ENCODE peak calls at places on chromosome 10, in seven cellular contexts. P is PC-3, M is left ventricle myocardium inferior, Y is left lung, A is OCI-LY7, E is substantia nigra, Q is AG04450. W is an unnamed sample.

GRCh38 chr10:111481271-111482073 is 404.6 kb downstream of the ADRA2A start:
- DNase-seq in M (no peak), Y (no peak), A (no peak), Q (no peak), E (no peak), P (no peak), W (no peak)

GRCh38 chr10:52654201-52654600 is 118.4 kb downstream of the MBL2 start:
- DNase-seq in E (no peak), Y (no peak), P (no peak), Q (no peak), A (no peak), M (no peak), W (no peak)

GRCh38 chr10:6070647-6071046 is 8.5 kb upstream of the IL2RA start:
- DNase-seq in Y (no peak), A (no peak), P (no peak), E (no peak), M (no peak), Q (no peak), W (no peak)

GRCh38 chr10:132869621-132870020 is 72.7 kb downstream of the CFAP46 start:
- DNase-seq in A (no peak), Q (no peak), Y (peak; percentile 61), M (no peak), E (no peak), P (no peak), W (peak; percentile 31)

GRCh38 chr10:14543048-14543903 is 212.6 kb upstream of the FRMD4A start:
- DNase-seq in Y (peak; percentile 82), M (no peak), E (no peak), A (no peak), Q (no peak), P (no peak), W (peak; percentile 73)

GRCh38 chr10:60646966-60647796 is 131.1 kb upstream of the CDK1 start:
- DNase-seq in P (peak; percentile 98), A (peak; percentile 63), E (no peak), M (no peak), Y (no peak), Q (peak; percentile 38), W (no peak)

GRCh38 chr10:88926484-88927249 is 25.9 kb downstream of the ACTA2 start:
- DNase-seq in Y (no peak), P (no peak), A (no peak), Q (peak; percentile 91), M (no peak), E (no peak), W (no peak)

GRCh38 chr10:74875966-74876365 is 49.6 kb downstream of the KAT6B start:
- DNase-seq in Y (no peak), A (no peak), Q (no peak), E (no peak), M (no peak), P (peak; percentile 99), W (no peak)

GRCh38 chr10:49287689-49288340 is 11.2 kb upstream of the C10orf71 start:
- DNase-seq in E (no peak), P (no peak), Q (no peak), A (no peak), Y (no peak), M (no peak), W (no peak)

GRCh38 chr10:52965938-52966401 is 193.4 kb upstream of the MBL2 start:
- DNase-seq in P (no peak), Q (no peak), M (no peak), E (no peak), A (peak; percentile 88), Y (no peak), W (no peak)

GRCh38 chr10:30233186-30233958 is 115.7 kb downstream of the MTPAP start:
- DNase-seq in Y (no peak), Q (no peak), P (no peak), E (no peak), A (no peak), M (no peak), W (no peak)

GRCh38 chr10:87750001-87750651 is 67.9 kb downstream of the ATAD1 start:
- DNase-seq in M (no peak), A (no peak), Y (no peak), P (no peak), Q (peak; percentile 51), E (no peak), W (no peak)

GRCh38 chr10:112771733-112772132 is 178.3 kb upstream of the TCF7L2 start:
- DNase-seq in Y (no peak), M (no peak), A (no peak), P (no peak), Q (no peak), E (no peak), W (no peak)

GRCh38 chr10:47359626-47360418 is 11.7 kb downstream of the RBP3 start:
- DNase-seq in Y (no peak), P (no peak), E (no peak), Q (no peak), M (no peak), A (no peak), W (no peak)

GRCh38 chr10:99555371-99556224 is 22.9 kb downstream of the NKX2-3 start:
- DNase-seq in P (no peak), Y (no peak), M (no peak), E (no peak), Q (no peak), A (no peak), W (no peak)

GRCh38 chr10:33520223-33520622 is 185.8 kb upstream of the NRP1 start:
- DNase-seq in Y (no peak), A (no peak), M (no peak), P (no peak), Q (no peak), E (no peak), W (no peak)

GRCh38 chr10:17562572-17562971 is 54.6 kb downstream of the HACD1 start:
- DNase-seq in P (no peak), E (no peak), Y (no peak), M (no peak), Q (peak; percentile 10), A (no peak), W (no peak)

GRCh38 chr10:103605359-103606156 is 112.1 kb downstream of the NEURL1 start:
- DNase-seq in Q (no peak), Y (no peak), E (no peak), A (peak; percentile 29), P (peak; percentile 48), M (no peak), W (peak; percentile 51)

GRCh38 chr10:103884681-103885139 is 29.3 kb upstream of the SH3PXD2A start:
- DNase-seq in P (peak; percentile 75), M (no peak), E (no peak), Q (no peak), Y (no peak), A (peak; percentile 49), W (no peak)

GRCh38 chr10:121610798-121611325 is 12.6 kb upstream of the FGFR2 start:
- DNase-seq in P (no peak), Y (no peak), A (no peak), E (no peak), M (no peak), Q (no peak), W (no peak)

GRCh38 chr10:125444790-125445189 is 238.2 kb downstream of the TEX36 start:
- DNase-seq in A (no peak), Q (no peak), P (no peak), M (no peak), E (no peak), Y (no peak), W (no peak)

GRCh38 chr10:90458054-90458453 is 399.8 kb downstream of the HTR7 start:
- DNase-seq in M (no peak), Q (no peak), A (no peak), Y (no peak), P (peak; percentile 76), E (no peak), W (no peak)
- H3K27ac ChIP-seq in M (no peak overlapping the region), Q (no peak overlapping the region), A (no peak overlapping the region), Y (no peak overlapping the region), P (peak overlapping the region; percentile 35), E (no peak overlapping the region), W (no peak overlapping the region)

GRCh38 chr10:117444497-117445040 is 69.3 kb upstream of the PDZD8 start:
- DNase-seq in M (no peak), E (no peak), P (no peak), Y (no peak), Q (no peak), A (no peak), W (no peak)

GRCh38 chr10:117449636-117450035 is 74.4 kb upstream of the PDZD8 start:
- DNase-seq in Y (no peak), A (no peak), P (peak; percentile 27), E (no peak), M (no peak), Q (no peak), W (no peak)

GRCh38 chr10:117445992-117446391 is 70.8 kb upstream of the PDZD8 start:
- DNase-seq in Y (no peak), E (no peak), Q (no peak), P (no peak), M (no peak), A (no peak), W (no peak)

GRCh38 chr10:117450940-117451339 is 75.7 kb upstream of the PDZD8 start:
- DNase-seq in Y (no peak), E (no peak), A (no peak), P (no peak), Q (no peak), M (no peak), W (no peak)

GRCh38 chr10:117448840-117449239 is 73.6 kb upstream of the PDZD8 start:
- DNase-seq in P (no peak), A (no peak), Q (no peak), Y (no peak), E (no peak), M (no peak), W (no peak)
- H3K27ac ChIP-seq in P (no peak overlapping the region), A (no peak overlapping the region), Q (no peak overlapping the region), Y (no peak overlapping the region), E (no peak overlapping the region), M (no peak overlapping the region), W (no peak overlapping the region)

DNA sequence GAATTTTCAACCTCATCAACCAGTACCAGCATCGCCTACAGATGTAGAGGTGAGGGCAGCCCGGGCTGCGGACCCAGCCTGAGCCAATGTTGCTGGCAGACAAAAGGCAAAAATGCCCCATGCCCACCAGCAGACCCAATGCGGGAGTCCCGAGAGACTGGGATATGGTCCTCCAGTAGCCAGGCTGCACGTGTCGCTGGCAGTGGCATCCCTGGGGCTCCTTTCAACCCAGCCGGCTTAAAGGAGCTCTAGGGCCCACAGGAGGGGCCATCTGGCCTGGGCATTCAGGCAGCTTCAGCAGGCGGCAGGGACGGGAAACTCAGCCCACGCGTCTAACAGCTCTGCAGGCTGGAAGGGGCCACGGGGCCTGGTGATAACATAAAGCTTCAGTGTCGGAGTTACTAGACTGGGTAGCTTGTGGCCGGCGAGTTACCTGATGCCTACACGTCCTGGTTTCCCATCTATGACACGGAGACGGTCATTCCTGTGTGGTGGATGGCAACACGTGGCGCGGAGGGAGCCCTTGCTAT is 70.7 kb downstream of the PROSER2 start:
- DNase-seq in Y (peak; percentile 45), E (no peak), P (no peak), Q (no peak), A (no peak), M (no peak), W (no peak)
- H3K27ac ChIP-seq in Y (no peak overlapping the region), E (no peak overlapping the region), P (no peak overlapping the region), Q (no peak overlapping the region), A (no peak overlapping the region), M (no peak overlapping the region), W (no peak overlapping the region)

GRCh38 chr10:3808689-3809199 is 23.7 kb upstream of the KLF6 start:
- DNase-seq in P (no peak), Y (no peak), E (no peak), M (no peak), Q (no peak), A (no peak), W (no peak)
- H3K27ac ChIP-seq in P (peak overlapping the region; percentile 100), Y (no peak overlapping the region), E (no peak overlapping the region), M (peak overlapping the region; percentile 95), Q (no peak overlapping the region), A (peak overlapping the region; percentile 58), W (peak overlapping the region; percentile 89)

W was measured in lower lobe of right lung.